ENCODE peak calls at places on chromosomes 4 and X, in seven cellular contexts. G is caudate nucleus, I is Peyer's patch, A is IMR-90, U is small intestine, B is lower lobe of right lung, T is left lung. D is an unnamed sample.

GRCh38 chr4:99816611-99817309 is at the start of gene DAPP1:
- DNase-seq in G (no peak), I (peak), A (no peak), U (peak), B (peak), T (peak), D (peak)

GRCh38 chr4:2292679-2293108 is 30.8 kb upstream of the MXD4 start:
- DNase-seq in G (no peak), I (no peak), A (peak), U (no peak), B (no peak), T (no peak), D (peak)

GRCh38 chr4:155906554-155907247 is 3.2 kb downstream of the TDO2 start:
- DNase-seq in G (no peak), I (no peak), A (peak), U (no peak), B (no peak), T (no peak), D (no peak)

GRCh38 chr4:12445711-12446110 is 1017.0 kb upstream of the HS3ST1 start:
- DNase-seq in G (no peak), I (no peak), A (no peak), U (no peak), B (no peak), T (no peak), D (no peak)

GRCh38 chr4:54152846-54153600 is 53.1 kb downstream of the GSX2 start:
- DNase-seq in G (no peak), I (no peak), A (peak), U (no peak), B (no peak), T (no peak), D (no peak)

GRCh38 chrX:7927259-7928167 is at the start of gene PNPLA4:
- DNase-seq in G (peak), I (peak), A (peak), U (peak), B (peak), T (peak), D (peak)

GRCh38 chr4:970046-970745 is 3.2 kb downstream of the DGKQ start:
- DNase-seq in G (no peak), I (no peak), A (no peak), U (peak), B (no peak), T (peak), D (no peak)

GRCh38 chrX:23789386-23790146 is 6.6 kb downstream of the SAT1 start:
- DNase-seq in G (no peak), I (no peak), A (no peak), U (no peak), B (no peak), T (no peak), D (no peak)

GRCh38 chr4:76683154-76683553 is 214.8 kb downstream of the SOWAHB start:
- DNase-seq in G (no peak), I (no peak), A (no peak), U (peak), B (no peak), T (no peak), D (no peak)

GRCh38 chrX:10171291-10171690 is 14.5 kb downstream of the CLCN4 start:
- DNase-seq in G (no peak), I (no peak), A (no peak), U (no peak), B (no peak), T (no peak), D (no peak)

GRCh38 chrX:37755073-37755472 is 24.8 kb upstream of the CYBB start:
- DNase-seq in G (no peak), I (peak), A (no peak), U (peak), B (no peak), T (no peak), D (no peak)

DNA sequence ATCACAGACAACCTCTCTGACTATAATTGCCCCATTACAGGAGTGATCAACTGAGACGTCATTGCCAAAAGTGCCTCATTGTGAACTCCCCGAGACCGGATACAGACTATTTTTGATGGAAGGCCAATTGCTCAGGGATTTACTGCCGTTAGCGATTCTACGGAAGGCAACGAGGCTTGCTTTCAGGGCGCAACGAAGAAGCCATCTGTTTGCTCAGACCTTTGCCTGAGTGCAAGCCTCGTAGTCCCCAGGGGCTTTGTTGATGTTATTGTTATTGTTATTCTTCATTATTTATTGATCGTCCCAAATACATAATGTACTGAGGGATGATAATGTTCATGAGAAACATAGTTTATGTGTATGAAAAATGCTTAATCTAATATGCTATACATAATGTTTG is 1007.8 kb upstream of the TENM3 start:
- DNase-seq in G (no peak), I (no peak), A (no peak), U (no peak), B (no peak), T (no peak), D (no peak)
- H3K27ac ChIP-seq in G (no peak), I (no peak), A (no peak), U (no peak), B (no peak), T (no peak), D (no peak)

GRCh38 chr4:7843831-7844230 is 95.8 kb downstream of the AFAP1 start:
- DNase-seq in G (no peak), I (no peak), A (no peak), U (no peak), B (no peak), T (no peak), D (no peak)

GRCh38 chr4:7839856-7840255 is 99.8 kb downstream of the AFAP1 start:
- DNase-seq in G (no peak), I (no peak), A (no peak), U (no peak), B (no peak), T (no peak), D (no peak)

GRCh38 chr4:7842384-7843279 is 97.0 kb downstream of the AFAP1 start:
- DNase-seq in G (no peak), I (peak), A (peak), U (no peak), B (no peak), T (no peak), D (peak)

GRCh38 chr4:7838136-7838782 is 101.4 kb downstream of the AFAP1 start:
- DNase-seq in G (no peak), I (no peak), A (no peak), U (no peak), B (no peak), T (no peak), D (no peak)

DNA sequence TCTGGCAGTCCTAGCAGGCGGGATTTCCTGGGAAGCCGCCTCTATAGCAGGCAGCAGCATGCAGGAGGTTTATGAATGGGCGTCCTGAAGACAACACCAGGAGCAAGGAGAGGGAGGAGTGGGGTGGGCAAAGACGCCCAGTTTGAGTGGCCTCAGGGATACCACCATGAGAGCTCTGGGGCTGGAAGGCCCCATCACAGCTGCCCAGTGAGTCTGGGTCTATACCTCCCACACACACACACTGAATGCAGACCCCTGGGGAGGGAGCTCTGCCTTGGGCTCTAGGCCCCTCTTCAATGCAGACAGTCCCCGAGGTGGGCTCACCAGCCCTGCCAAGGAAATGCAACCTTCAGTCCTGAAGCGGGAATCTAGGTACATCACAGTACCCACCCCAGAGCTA is 98.6 kb downstream of the AFAP1 start:
- DNase-seq in G (no peak), I (no peak), A (no peak), U (no peak), B (no peak), T (no peak), D (no peak)
- H3K27ac ChIP-seq in G (no peak), I (peak), A (peak), U (no peak), B (peak), T (no peak), D (peak)

DNA sequence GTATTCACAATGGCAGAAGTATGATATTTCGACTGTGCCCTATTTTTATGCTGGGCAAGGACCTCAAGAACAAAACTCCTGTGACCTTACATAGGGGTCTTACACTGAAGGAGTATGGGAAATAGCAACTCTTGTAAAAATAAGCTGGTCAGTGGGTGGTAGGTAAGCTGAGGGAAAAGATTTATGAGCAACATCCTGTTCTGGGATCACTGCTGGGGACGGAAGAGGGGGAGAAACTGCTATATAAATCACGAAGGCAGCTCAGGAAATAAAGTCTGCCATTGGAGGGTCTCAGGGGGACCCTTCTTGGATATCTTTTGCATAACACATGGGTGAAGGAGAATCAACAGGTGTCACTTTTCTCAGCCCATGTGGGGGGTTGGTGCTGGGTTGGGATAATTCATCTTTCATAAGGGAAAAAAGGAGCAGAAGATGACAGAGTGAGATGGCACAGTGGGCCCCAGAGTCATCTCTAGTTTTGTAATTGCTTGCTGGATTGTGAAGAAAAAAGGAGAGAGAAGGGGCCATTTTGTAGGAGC is 33.7 kb downstream of the AFF1 start:
- DNase-seq in G (no peak), I (no peak), A (no peak), U (no peak), B (no peak), T (no peak), D (no peak)
- H3K27ac ChIP-seq in G (no peak), I (no peak), A (no peak), U (no peak), B (no peak), T (no peak), D (no peak)

GRCh38 chr4:137703225-137703624 is 170.9 kb upstream of the PCDH18 start:
- DNase-seq in G (no peak), I (no peak), A (no peak), U (no peak), B (no peak), T (no peak), D (no peak)

GRCh38 chr4:137707221-137707620 is 174.9 kb upstream of the PCDH18 start:
- DNase-seq in G (no peak), I (no peak), A (no peak), U (no peak), B (no peak), T (no peak), D (no peak)

GRCh38 chr4:137705171-137705783 is 173.0 kb upstream of the PCDH18 start:
- DNase-seq in G (no peak), I (no peak), A (peak), U (no peak), B (no peak), T (no peak), D (peak)

GRCh38 chr4:137711502-137711901 is 179.2 kb upstream of the PCDH18 start:
- DNase-seq in G (no peak), I (no peak), A (no peak), U (no peak), B (no peak), T (no peak), D (no peak)

DNA sequence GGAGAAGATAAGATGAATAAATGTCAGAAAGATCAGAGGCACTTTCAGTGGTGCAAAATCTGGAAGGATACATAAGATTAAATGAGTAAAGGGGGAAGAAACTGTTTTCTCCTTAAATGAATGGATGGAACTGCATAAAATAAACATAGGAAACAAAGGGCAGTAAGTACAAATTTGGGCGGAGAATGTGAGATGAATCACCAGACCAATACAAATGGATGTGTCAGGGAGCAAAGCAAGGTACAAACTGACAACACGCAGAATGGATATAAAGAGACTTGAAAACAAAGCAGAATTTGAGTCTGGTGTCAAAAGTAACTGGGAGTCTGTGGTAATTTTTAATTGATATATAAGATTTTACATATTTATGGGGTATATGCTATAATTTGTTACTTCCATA is 175.3 kb upstream of the PCDH18 start:
- DNase-seq in G (no peak), I (no peak), A (peak), U (no peak), B (no peak), T (no peak), D (no peak)
- H3K27ac ChIP-seq in G (no peak), I (no peak), A (peak), U (no peak), B (no peak), T (no peak), D (no peak)

GRCh38 chr4:77818667-77819408 is at the start of gene CNOT6L:
- DNase-seq in G (peak), I (peak), A (peak), U (peak), B (peak), T (peak), D (peak)

GRCh38 chr4:77820836-77821561 is 1.8 kb upstream of the CNOT6L start:
- DNase-seq in G (no peak), I (no peak), A (no peak), U (no peak), B (no peak), T (no peak), D (no peak)

GRCh38 chr4:77819409-77819835 is 254 bp upstream of the CNOT6L start:
- DNase-seq in G (peak), I (no peak), A (no peak), U (no peak), B (no peak), T (peak), D (no peak)

GRCh38 chr4:77819836-77820679 is 890 bp upstream of the CNOT6L start:
- DNase-seq in G (peak), I (peak), A (peak), U (peak), B (peak), T (peak), D (peak)

DNA sequence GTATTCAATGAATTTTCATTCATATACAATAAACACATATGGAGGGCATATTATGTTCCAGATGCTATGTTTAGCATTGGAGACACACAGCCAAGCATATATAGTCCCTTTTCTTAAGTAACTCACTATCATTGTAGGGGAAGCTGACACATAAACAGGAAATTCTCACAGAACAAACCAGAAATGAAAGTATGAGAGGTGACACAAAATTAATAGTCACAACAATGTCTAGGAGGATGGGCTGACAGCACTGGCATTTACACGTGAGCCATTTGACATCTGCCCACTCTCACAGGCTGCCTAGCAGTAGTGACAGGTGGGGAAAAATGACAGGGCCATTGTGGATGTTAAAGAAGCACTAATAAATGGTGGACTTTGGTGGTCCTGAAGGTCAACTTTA is 2.6 kb upstream of the CNOT6L start:
- DNase-seq in G (no peak), I (peak), A (no peak), U (peak), B (no peak), T (no peak), D (no peak)
- H3K27ac ChIP-seq in G (no peak), I (peak), A (no peak), U (peak), B (peak), T (peak), D (peak)

DNA sequence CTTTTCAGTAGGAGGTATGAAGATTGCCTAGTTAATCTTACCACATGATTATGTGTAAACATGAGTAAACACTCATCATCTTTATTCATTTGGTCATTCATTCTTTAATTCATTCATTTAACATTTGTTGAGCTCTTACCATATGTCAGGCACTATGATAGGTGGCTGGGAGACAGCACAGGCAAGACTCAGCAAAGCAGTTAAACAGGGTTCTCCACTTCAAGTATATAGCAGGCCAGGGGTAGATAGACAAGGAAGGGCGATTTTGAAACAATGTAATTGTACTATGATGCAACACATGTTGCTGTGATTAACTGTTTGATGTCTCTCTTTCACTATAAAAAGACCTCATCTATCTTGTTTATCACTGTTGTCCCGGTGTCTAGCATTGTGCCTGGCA is 84.3 kb upstream of the GPR101 start:
- DNase-seq in G (no peak), I (no peak), A (no peak), U (no peak), B (no peak), T (no peak), D (no peak)
- H3K27ac ChIP-seq in G (no peak), I (no peak), A (no peak), U (no peak), B (no peak), T (no peak), D (no peak)

DNA sequence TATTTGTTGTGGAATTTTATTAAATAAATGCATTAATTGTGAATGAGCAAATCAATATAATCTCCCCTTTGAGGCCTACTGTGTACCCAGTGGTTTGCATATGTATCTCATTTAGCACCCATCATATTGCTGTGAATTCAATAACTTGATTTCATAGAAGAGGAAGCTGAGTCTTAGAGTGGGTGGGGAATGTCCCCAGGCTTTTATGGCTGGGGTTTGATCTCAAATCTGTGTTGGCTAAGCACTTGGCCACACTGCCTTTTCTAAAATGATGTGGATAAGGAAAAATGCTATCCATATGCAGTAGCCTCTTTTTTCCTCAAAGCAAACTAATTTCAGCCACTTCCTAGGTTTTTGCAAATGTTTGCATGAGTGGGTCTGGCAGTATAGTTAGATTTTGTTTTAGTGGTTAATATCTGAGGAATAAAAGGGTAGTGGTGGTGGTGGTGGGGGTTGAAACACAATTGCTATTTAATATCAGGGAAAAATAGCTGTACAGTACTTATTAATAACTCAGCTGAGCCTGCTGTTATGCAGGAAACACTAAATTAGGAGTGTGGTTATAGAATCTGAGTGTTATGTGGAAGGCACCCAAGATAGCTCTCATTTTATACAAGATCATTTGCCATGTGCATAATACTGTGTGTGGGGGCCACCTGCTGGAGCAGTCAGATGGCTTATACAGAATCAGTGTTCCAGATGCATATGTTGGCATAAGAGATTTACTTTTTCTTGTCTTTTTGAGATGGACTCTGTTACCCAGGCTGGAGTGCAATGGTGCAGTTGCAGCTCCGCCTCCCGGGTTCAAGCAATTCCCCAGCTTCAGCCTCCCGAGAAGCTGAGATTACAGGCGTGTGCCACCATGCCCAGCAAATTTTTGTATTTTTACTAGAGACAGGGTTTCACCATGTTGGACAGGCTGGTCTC is 108.0 kb downstream of the TMEM131L start:
- DNase-seq in G (no peak), I (peak), A (peak), U (peak), B (peak), T (peak), D (peak)
- H3K27ac ChIP-seq in G (no peak), I (no peak), A (no peak), U (no peak), B (no peak), T (no peak), D (no peak)

GRCh38 chr4:75679876-75680575 is 6.8 kb upstream of the G3BP2 start:
- DNase-seq in G (no peak), I (no peak), A (no peak), U (no peak), B (no peak), T (no peak), D (no peak)
- H3K27ac ChIP-seq in G (no peak), I (no peak), A (no peak), U (no peak), B (no peak), T (no peak), D (no peak)

D was measured in tibial artery.